ENCODE peak calls at places on chromosome 3, in four cellular contexts. One of them, this sample, is unnamed.

GRCh38 chr3:195873281-195873887 is 35.0 kb downstream of the TNK2 start:
- DNase-seq in trophoblast cell: no peak
- DNase-seq in H1: no peak
- DNase-seq in neuronal stem cell: no peak
- DNase-seq in this sample: no peak

GRCh38 chr3:52792413-52792812 is 2.2 kb upstream of the ITIH3 start:
- DNase-seq in trophoblast cell: no peak
- DNase-seq in neuronal stem cell: no peak
- DNase-seq in H1: no peak
- DNase-seq in this sample: no peak

GRCh38 chr3:9151240-9151639 is 98.2 kb downstream of the SRGAP3 start:
- DNase-seq in trophoblast cell: peak
- DNase-seq in neuronal stem cell: no peak
- DNase-seq in H1: no peak
- DNase-seq in this sample: no peak

GRCh38 chr3:115709931-115710330 is 86.6 kb downstream of the GAP43 start:
- DNase-seq in neuronal stem cell: no peak
- DNase-seq in trophoblast cell: no peak
- DNase-seq in H1: no peak
- DNase-seq in this sample: no peak

GRCh38 chr3:37945803-37946530 is 44.6 kb upstream of the VILL start:
- DNase-seq in neuronal stem cell: no peak
- DNase-seq in H1: no peak
- DNase-seq in trophoblast cell: peak
- DNase-seq in this sample: peak

GRCh38 chr3:167882057-167882667 is 146.6 kb downstream of the SERPINI1 start:
- DNase-seq in trophoblast cell: peak
- DNase-seq in H1: no peak
- DNase-seq in neuronal stem cell: no peak
- DNase-seq in this sample: peak

GRCh38 chr3:8987673-8988655 is 24.7 kb upstream of the RAD18 start:
- DNase-seq in neuronal stem cell: peak
- DNase-seq in trophoblast cell: peak
- DNase-seq in H1: peak
- DNase-seq in this sample: peak

GRCh38 chr3:159796744-159797143 is 191.9 kb upstream of the IL12A start:
- DNase-seq in trophoblast cell: no peak
- DNase-seq in neuronal stem cell: no peak
- DNase-seq in H1: no peak
- DNase-seq in this sample: peak

GRCh38 chr3:123816673-123817207 is 67.4 kb downstream of the MYLK start:
- DNase-seq in H1: no peak
- DNase-seq in trophoblast cell: no peak
- DNase-seq in neuronal stem cell: no peak
- DNase-seq in this sample: no peak

GRCh38 chr3:107969994-107970896 is 120.6 kb downstream of the CD47 start:
- DNase-seq in neuronal stem cell: no peak
- DNase-seq in trophoblast cell: no peak
- DNase-seq in H1: no peak
- DNase-seq in this sample: no peak

GRCh38 chr3:100125539-100125938 is 11.2 kb upstream of the FILIP1L start:
- DNase-seq in trophoblast cell: no peak
- DNase-seq in neuronal stem cell: no peak
- DNase-seq in H1: no peak
- DNase-seq in this sample: peak

GRCh38 chr3:154749514-154749913 is 319.5 kb upstream of the GPR149 start:
- DNase-seq in H1: no peak
- DNase-seq in neuronal stem cell: no peak
- DNase-seq in trophoblast cell: no peak
- DNase-seq in this sample: no peak

GRCh38 chr3:59927061-59927460 is 877.2 kb upstream of the CFAP20DC start:
- DNase-seq in H1: no peak
- DNase-seq in trophoblast cell: no peak
- DNase-seq in neuronal stem cell: no peak
- DNase-seq in this sample: no peak

GRCh38 chr3:112579697-112580096 is 17.9 kb downstream of the SLC35A5 start:
- DNase-seq in H1: no peak
- DNase-seq in trophoblast cell: peak
- DNase-seq in neuronal stem cell: no peak
- DNase-seq in this sample: no peak

GRCh38 chr3:133277813-133278212 is 122.0 kb upstream of the BFSP2 start:
- DNase-seq in neuronal stem cell: no peak
- DNase-seq in H1: no peak
- DNase-seq in trophoblast cell: no peak
- DNase-seq in this sample: no peak

GRCh38 chr3:152320201-152320617 is 51.5 kb downstream of the MBNL1 start:
- DNase-seq in neuronal stem cell: no peak
- DNase-seq in trophoblast cell: no peak
- DNase-seq in H1: no peak
- DNase-seq in this sample: peak

GRCh38 chr3:62632510-62633294 is 242.5 kb downstream of the CADPS start:
- DNase-seq in H1: no peak
- DNase-seq in neuronal stem cell: no peak
- DNase-seq in trophoblast cell: no peak
- DNase-seq in this sample: no peak

GRCh38 chr3:25542571-25543039 is 114.5 kb downstream of the RARB start:
- DNase-seq in neuronal stem cell: no peak
- DNase-seq in H1: no peak
- DNase-seq in trophoblast cell: no peak
- DNase-seq in this sample: no peak

GRCh38 chr3:189158034-189158433 is 13.7 kb upstream of the TPRG1 start:
- DNase-seq in H1: no peak
- DNase-seq in neuronal stem cell: no peak
- DNase-seq in trophoblast cell: no peak
- DNase-seq in this sample: no peak

GRCh38 chr3:38579146-38579545 is 70.3 kb downstream of the SCN5A start:
- DNase-seq in H1: no peak
- DNase-seq in trophoblast cell: peak
- DNase-seq in neuronal stem cell: no peak
- DNase-seq in this sample: no peak

GRCh38 chr3:103927896-103928295 is 1438.8 kb upstream of the ALCAM start:
- DNase-seq in H1: no peak
- DNase-seq in neuronal stem cell: no peak
- DNase-seq in trophoblast cell: no peak
- DNase-seq in this sample: no peak

GRCh38 chr3:30607032-30607833 is 832 bp downstream of the TGFBR2 start:
- DNase-seq in neuronal stem cell: peak
- DNase-seq in trophoblast cell: peak
- DNase-seq in H1: no peak
- DNase-seq in this sample: peak

GRCh38 chr3:27194494-27194893 is 174.7 kb downstream of the NEK10 start:
- DNase-seq in trophoblast cell: no peak
- DNase-seq in H1: no peak
- DNase-seq in neuronal stem cell: no peak
- DNase-seq in this sample: peak

GRCh38 chr3:4885322-4885721 is 93.9 kb upstream of the BHLHE40 start:
- DNase-seq in trophoblast cell: peak
- DNase-seq in neuronal stem cell: no peak
- DNase-seq in H1: no peak
- DNase-seq in this sample: no peak

GRCh38 chr3:18217512-18218174 is 207.5 kb downstream of the SATB1 start:
- DNase-seq in trophoblast cell: no peak
- DNase-seq in neuronal stem cell: no peak
- DNase-seq in H1: no peak
- DNase-seq in this sample: peak

GRCh38 chr3:134222835-134223234 is 27.8 kb downstream of the RYK start:
- DNase-seq in neuronal stem cell: no peak
- DNase-seq in trophoblast cell: no peak
- DNase-seq in H1: no peak
- DNase-seq in this sample: no peak

GRCh38 chr3:112308151-112308911 is 14.3 kb upstream of the SLC9C1 start:
- DNase-seq in neuronal stem cell: peak
- DNase-seq in H1: no peak
- DNase-seq in trophoblast cell: peak
- DNase-seq in this sample: peak

GRCh38 chr3:66407281-66408218 is 93.3 kb downstream of the LRIG1 start:
- DNase-seq in H1: peak
- DNase-seq in trophoblast cell: peak
- DNase-seq in neuronal stem cell: peak
- DNase-seq in this sample: peak

GRCh38 chr3:148727242-148727641 is 29.5 kb downstream of the AGTR1 start:
- DNase-seq in trophoblast cell: peak
- DNase-seq in neuronal stem cell: peak
- DNase-seq in H1: no peak
- DNase-seq in this sample: peak

GRCh38 chr3:65604863-65605526 is 433.7 kb downstream of the MAGI1 start:
- DNase-seq in neuronal stem cell: no peak
- DNase-seq in H1: no peak
- DNase-seq in trophoblast cell: peak
- DNase-seq in this sample: peak

GRCh38 chr3:138845771-138846173 is 11.0 kb upstream of the PIK3CB start:
- DNase-seq in trophoblast cell: no peak
- DNase-seq in neuronal stem cell: no peak
- DNase-seq in H1: no peak
- DNase-seq in this sample: no peak

GRCh38 chr3:94978076-94978475 is 915.2 kb downstream of the NSUN3 start:
- DNase-seq in trophoblast cell: no peak
- DNase-seq in neuronal stem cell: no peak
- DNase-seq in H1: no peak
- DNase-seq in this sample: no peak

GRCh38 chr3:35183915-35184675 is 455.2 kb upstream of the ARPP21 start:
- DNase-seq in H1: no peak
- DNase-seq in neuronal stem cell: no peak
- DNase-seq in trophoblast cell: no peak
- DNase-seq in this sample: peak

GRCh38 chr3:99240700-99241099 is 339.2 kb upstream of the DCBLD2 start:
- DNase-seq in H1: no peak
- DNase-seq in trophoblast cell: no peak
- DNase-seq in neuronal stem cell: peak
- DNase-seq in this sample: no peak

GRCh38 chr3:69330891-69331400 is 54.9 kb downstream of the FRMD4B start:
- DNase-seq in H1: no peak
- DNase-seq in trophoblast cell: peak
- DNase-seq in neuronal stem cell: no peak
- DNase-seq in this sample: no peak

GRCh38 chr3:158105124-158105709 is 1.0 kb downstream of the SHOX2 start:
- DNase-seq in H1: no peak
- DNase-seq in trophoblast cell: peak
- DNase-seq in neuronal stem cell: no peak
- DNase-seq in this sample: peak

GRCh38 chr3:158104346-158105020 is 1.7 kb downstream of the SHOX2 start:
- DNase-seq in neuronal stem cell: no peak
- DNase-seq in H1: no peak
- DNase-seq in trophoblast cell: peak
- DNase-seq in this sample: peak

GRCh38 chr3:158106773-158107461 is 697 bp upstream of the SHOX2 start:
- DNase-seq in trophoblast cell: peak
- DNase-seq in neuronal stem cell: no peak
- DNase-seq in H1: no peak
- DNase-seq in this sample: peak

GRCh38 chr3:158107508-158108095 is 1.4 kb upstream of the SHOX2 start:
- DNase-seq in H1: no peak
- DNase-seq in trophoblast cell: no peak
- DNase-seq in neuronal stem cell: no peak
- DNase-seq in this sample: peak

GRCh38 chr3:158105710-158106438 is at the start of gene SHOX2:
- DNase-seq in neuronal stem cell: no peak
- DNase-seq in H1: no peak
- DNase-seq in trophoblast cell: peak
- DNase-seq in this sample: peak
- H3K4me3 ChIP-seq in neuronal stem cell: peak
- H3K4me3 ChIP-seq in H1: peak
- H3K4me3 ChIP-seq in trophoblast cell: peak
- H3K4me3 ChIP-seq in this sample: peak

GRCh38 chr3:186742618-186743335 is 25.6 kb downstream of the KNG1 start:
- DNase-seq in neuronal stem cell: no peak
- DNase-seq in H1: no peak
- DNase-seq in trophoblast cell: no peak
- DNase-seq in this sample: peak

GRCh38 chr3:186750316-186750715 is 33.1 kb upstream of the EIF4A2 start:
- DNase-seq in H1: no peak
- DNase-seq in neuronal stem cell: no peak
- DNase-seq in trophoblast cell: no peak
- DNase-seq in this sample: no peak

DNA sequence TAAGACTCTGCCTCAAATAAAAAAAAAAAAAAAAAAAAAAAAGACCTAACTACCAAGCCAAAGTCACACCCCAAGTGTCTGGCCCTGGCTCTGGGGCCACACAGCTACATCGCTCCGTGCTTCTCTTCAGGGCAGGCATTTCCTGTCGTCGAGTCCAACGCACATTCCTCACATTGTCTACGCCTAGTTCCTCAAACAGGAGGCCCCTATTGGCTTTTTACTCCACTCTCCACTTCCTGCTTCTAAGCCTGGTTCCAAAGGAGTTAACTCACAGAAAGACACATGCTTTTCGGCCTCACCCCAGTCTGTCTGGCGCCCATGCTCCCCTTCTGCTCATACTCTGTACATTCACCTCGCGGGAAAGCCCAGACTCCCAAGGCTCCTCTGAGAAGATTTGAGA is 28.8 kb downstream of the KNG1 start:
- DNase-seq in neuronal stem cell: no peak
- DNase-seq in H1: no peak
- DNase-seq in trophoblast cell: peak
- DNase-seq in this sample: peak
- H2BK12ac ChIP-seq in neuronal stem cell: no peak
- H2BK12ac ChIP-seq in H1: no peak
- H2BK12ac ChIP-seq in trophoblast cell: no peak
- H2BK12ac ChIP-seq in this sample: no peak

GRCh38 chr3:119746423-119746822 is 35.5 kb upstream of the NR1I2 start:
- DNase-seq in trophoblast cell: no peak
- DNase-seq in neuronal stem cell: no peak
- DNase-seq in H1: no peak
- DNase-seq in this sample: no peak

GRCh38 chr3:119743921-119744320 is 38.0 kb upstream of the NR1I2 start:
- DNase-seq in neuronal stem cell: no peak
- DNase-seq in H1: no peak
- DNase-seq in trophoblast cell: no peak
- DNase-seq in this sample: no peak

GRCh38 chr3:119747355-119747754 is 34.5 kb upstream of the NR1I2 start:
- DNase-seq in H1: no peak
- DNase-seq in trophoblast cell: no peak
- DNase-seq in neuronal stem cell: no peak
- DNase-seq in this sample: no peak

GRCh38 chr3:119748996-119749395 is 32.9 kb upstream of the NR1I2 start:
- DNase-seq in H1: no peak
- DNase-seq in trophoblast cell: no peak
- DNase-seq in neuronal stem cell: no peak
- DNase-seq in this sample: no peak

GRCh38 chr3:119745942-119746341 is 36.0 kb upstream of the NR1I2 start:
- DNase-seq in neuronal stem cell: no peak
- DNase-seq in trophoblast cell: no peak
- DNase-seq in H1: no peak
- DNase-seq in this sample: no peak
- H3K27ac ChIP-seq in neuronal stem cell: no peak
- H3K27ac ChIP-seq in trophoblast cell: no peak
- H3K27ac ChIP-seq in H1: no peak
- H3K27ac ChIP-seq in this sample: no peak

DNA sequence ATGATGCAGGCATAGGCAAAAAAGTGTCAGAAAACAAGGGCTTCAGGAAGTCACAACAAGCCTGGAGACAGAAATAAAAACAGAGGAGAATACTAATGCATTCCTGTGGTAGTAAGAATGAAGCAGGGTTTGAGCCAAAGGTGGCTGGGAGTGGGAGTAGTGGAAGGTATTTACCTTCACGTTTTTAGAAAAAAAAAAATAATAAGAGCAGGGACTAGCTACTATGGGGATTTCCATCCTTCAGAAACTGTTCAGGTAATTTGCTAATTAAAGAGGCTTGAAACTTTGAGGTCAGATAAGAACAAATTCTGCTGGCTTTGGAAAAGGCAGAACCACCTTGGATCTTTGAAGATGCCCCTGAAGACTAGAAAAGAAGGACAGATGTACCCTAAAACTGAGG is 18.5 kb downstream of the ILDR1 start:
- DNase-seq in neuronal stem cell: no peak
- DNase-seq in H1: no peak
- DNase-seq in trophoblast cell: no peak
- DNase-seq in this sample: no peak
- H3K4me3 ChIP-seq in neuronal stem cell: no peak
- H3K4me3 ChIP-seq in H1: no peak
- H3K4me3 ChIP-seq in trophoblast cell: no peak
- H3K4me3 ChIP-seq in this sample: no peak